ENCODE peak calls at places on chromosome 1, in eight cellular contexts. V is substantia nigra; M is HCT116; C is ureter; S is stimulated activated CD8-positive, alpha-beta memory T cell treated with anti-CD3 and anti-CD28 coated beads, Interleukin-15, amount 100 ng/mL, for 24 hours; N is putamen; J is activated CD4-positive, alpha-beta T cell treated with anti-CD3 and anti-CD28 coated beads, Interleukin-2, amount 50 U/mL, for 1 hour; D is Kasumi-1. A is an unnamed sample.
A peak's percentile ranks its signal among the peaks of the same experiment; 100 is the strongest.

GRCh38 chr1:181088079-181089016 is at the start of gene IER5:
- DNase-seq in V (peak; percentile 93), M (peak; percentile 94), C (peak; percentile 98), S (peak; percentile 91), N (peak; percentile 94), J (peak; percentile 94), D (peak; percentile 95), A (peak; percentile 96)

GRCh38 chr1:231850786-231851185 is 224.2 kb downstream of the DISC1 start:
- DNase-seq in V (no peak), M (no peak), C (no peak), S (no peak), N (no peak), J (no peak), D (no peak), A (no peak)

GRCh38 chr1:200342511-200343400 is 67.1 kb downstream of the ZNF281 start:
- DNase-seq in V (no peak), M (no peak), C (no peak), S (no peak), N (no peak), J (no peak), D (no peak), A (no peak)

GRCh38 chr1:118290046-118290445 is 105.0 kb upstream of the SPAG17 start:
- DNase-seq in V (no peak), M (no peak), C (no peak), S (no peak), N (no peak), J (no peak), D (no peak), A (no peak)

GRCh38 chr1:115308969-115309368 is 29.1 kb downstream of the NGF start:
- DNase-seq in V (no peak), M (no peak), C (no peak), S (no peak), N (no peak), J (no peak), D (no peak), A (no peak)

GRCh38 chr1:168057921-168058320 is 78.8 kb downstream of the GPR161 start:
- DNase-seq in V (no peak), M (no peak), C (no peak), S (no peak), N (no peak), J (no peak), D (no peak), A (no peak)

GRCh38 chr1:198556969-198557368 is 16.5 kb upstream of the ATP6V1G3 start:
- DNase-seq in V (no peak), M (no peak), C (no peak), S (peak; percentile 10), N (peak; percentile 2), J (peak; percentile 30), D (peak; percentile 100), A (peak; percentile 53)

GRCh38 chr1:12167493-12168429 is 970 bp downstream of the TNFRSF1B start:
- DNase-seq in V (no peak), M (no peak), C (no peak), S (no peak), N (no peak), J (no peak), D (peak; percentile 24), A (no peak)

GRCh38 chr1:223068913-223069312 is 74.1 kb downstream of the TLR5 start:
- DNase-seq in V (no peak), M (no peak), C (no peak), S (no peak), N (no peak), J (no peak), D (no peak), A (no peak)

GRCh38 chr1:11169202-11169601 is 20.0 kb upstream of the ANGPTL7 start:
- DNase-seq in V (no peak), M (no peak), C (no peak), S (no peak), N (no peak), J (no peak), D (no peak), A (no peak)

GRCh38 chr1:201655243-201655642 is 116.3 kb downstream of the NAV1 start:
- DNase-seq in V (no peak), M (no peak), C (peak; percentile 50), S (no peak), N (no peak), J (peak; percentile 8), D (peak; percentile 2), A (no peak)

GRCh38 chr1:105591681-105592080 is 1464.8 kb upstream of the PRMT6 start:
- DNase-seq in V (no peak), M (no peak), C (no peak), S (no peak), N (no peak), J (no peak), D (no peak), A (no peak)

A was measured in T-helper 2 cell treated with Interferon-gamma antibody and Interleukin-4, amounts not matched to agents 5 μg/mL and 100 μg/mL, for 36 hours.